ENCODE peak calls at places on chromosomes 2 and 18, in four cellular contexts. One of them, this sample, is unnamed.

GRCh38 chr2:68912732-68913131 is 40.0 kb downstream of the GKN2 start:
- DNase-seq in iPS DF 6.9: no peak
- DNase-seq in ascending aorta: no peak
- DNase-seq in stomach: no peak
- DNase-seq in this sample: no peak

GRCh38 chr2:170974304-170974993 is 45.4 kb downstream of the GORASP2 start:
- DNase-seq in iPS DF 6.9: no peak
- DNase-seq in ascending aorta: peak
- DNase-seq in stomach: peak
- DNase-seq in this sample: no peak

GRCh38 chr18:13151656-13152055 is 66.9 kb upstream of the LDLRAD4 start:
- DNase-seq in iPS DF 6.9: no peak
- DNase-seq in ascending aorta: no peak
- DNase-seq in stomach: no peak
- DNase-seq in this sample: no peak

GRCh38 chr2:60515751-60516226 is 37.7 kb downstream of the BCL11A start:
- DNase-seq in iPS DF 6.9: no peak
- DNase-seq in ascending aorta: no peak
- DNase-seq in stomach: no peak
- DNase-seq in this sample: no peak

GRCh38 chr18:35282353-35282752 is 7.7 kb downstream of the ZSCAN30 start:
- DNase-seq in iPS DF 6.9: no peak
- DNase-seq in ascending aorta: no peak
- DNase-seq in stomach: no peak
- DNase-seq in this sample: no peak

GRCh38 chr2:19900536-19901200 is 1.1 kb downstream of the TTC32 start:
- DNase-seq in iPS DF 6.9: no peak
- DNase-seq in ascending aorta: no peak
- DNase-seq in stomach: no peak
- DNase-seq in this sample: no peak

GRCh38 chr2:230627806-230628724 is 84.6 kb upstream of the CAB39 start:
- DNase-seq in iPS DF 6.9: no peak
- DNase-seq in ascending aorta: no peak
- DNase-seq in stomach: peak
- DNase-seq in this sample: no peak

GRCh38 chr2:239257511-239257937 is 143.3 kb downstream of the HDAC4 start:
- DNase-seq in iPS DF 6.9: no peak
- DNase-seq in ascending aorta: no peak
- DNase-seq in stomach: no peak
- DNase-seq in this sample: peak

GRCh38 chr18:44537521-44537920 is 143.2 kb upstream of the SETBP1 start:
- DNase-seq in iPS DF 6.9: no peak
- DNase-seq in ascending aorta: peak
- DNase-seq in stomach: no peak
- DNase-seq in this sample: no peak

GRCh38 chr2:714005-714741 is 37.0 kb upstream of the TMEM18 start:
- DNase-seq in iPS DF 6.9: peak
- DNase-seq in ascending aorta: no peak
- DNase-seq in stomach: peak
- DNase-seq in this sample: no peak

GRCh38 chr2:96694816-96695455 is 44.9 kb downstream of the LMAN2L start:
- DNase-seq in iPS DF 6.9: no peak
- DNase-seq in ascending aorta: no peak
- DNase-seq in stomach: no peak
- DNase-seq in this sample: no peak

GRCh38 chr2:219219113-219219696 is 447 bp upstream of the ABCB6 start:
- DNase-seq in iPS DF 6.9: no peak
- DNase-seq in ascending aorta: no peak
- DNase-seq in stomach: no peak
- DNase-seq in this sample: no peak

GRCh38 chr2:63537306-63537705 is 51.0 kb downstream of the WDPCP start:
- DNase-seq in iPS DF 6.9: no peak
- DNase-seq in ascending aorta: no peak
- DNase-seq in stomach: no peak
- DNase-seq in this sample: no peak

GRCh38 chr2:33785201-33786106 is 186.4 kb upstream of the FAM98A start:
- DNase-seq in iPS DF 6.9: no peak
- DNase-seq in ascending aorta: no peak
- DNase-seq in stomach: no peak
- DNase-seq in this sample: no peak

GRCh38 chr2:158932246-158932645 is 36.2 kb upstream of the TANC1 start:
- DNase-seq in iPS DF 6.9: no peak
- DNase-seq in ascending aorta: no peak
- DNase-seq in stomach: no peak
- DNase-seq in this sample: no peak

DNA sequence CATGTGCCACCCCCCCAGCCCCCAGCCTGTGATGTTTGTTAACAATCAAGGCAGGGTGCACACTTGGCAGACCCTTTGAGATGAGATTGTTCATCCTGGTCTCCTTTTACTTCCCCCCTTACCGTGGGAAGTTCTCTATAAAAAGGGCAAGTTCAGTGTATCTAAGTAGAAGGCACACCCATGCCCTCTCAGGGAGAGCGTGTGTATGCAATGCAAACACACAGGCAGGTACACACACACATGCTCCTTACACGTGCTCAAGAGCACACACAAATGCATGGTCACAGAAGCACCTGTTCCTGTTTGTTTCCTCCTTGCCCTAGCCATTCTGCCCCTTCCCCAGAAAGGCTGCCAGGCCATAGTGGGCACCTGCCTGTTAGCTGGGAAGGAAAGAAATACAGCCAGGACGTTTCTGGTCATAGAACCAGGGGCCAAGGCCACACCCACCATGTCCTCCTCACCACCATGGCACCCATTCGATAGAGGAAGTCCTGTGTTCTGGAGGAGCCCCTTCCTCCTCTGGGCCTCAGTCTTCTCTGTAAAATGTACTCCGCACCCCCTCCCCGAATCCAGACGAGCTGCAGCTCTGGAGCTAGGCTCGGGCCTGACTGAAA is 3.1 kb downstream of the ATOH8 start:
- DNase-seq in iPS DF 6.9: no peak
- DNase-seq in ascending aorta: no peak
- DNase-seq in stomach: peak
- DNase-seq in this sample: no peak
- H3K27ac ChIP-seq in iPS DF 6.9: no peak
- H3K27ac ChIP-seq in ascending aorta: peak
- H3K27ac ChIP-seq in stomach: peak
- H3K27ac ChIP-seq in this sample: no peak

GRCh38 chr18:77114564-77115391 is 17.8 kb downstream of the MBP start:
- DNase-seq in iPS DF 6.9: no peak
- DNase-seq in ascending aorta: peak
- DNase-seq in stomach: peak
- DNase-seq in this sample: no peak
- H3K27ac ChIP-seq in iPS DF 6.9: no peak
- H3K27ac ChIP-seq in ascending aorta: peak
- H3K27ac ChIP-seq in stomach: peak
- H3K27ac ChIP-seq in this sample: no peak

DNA sequence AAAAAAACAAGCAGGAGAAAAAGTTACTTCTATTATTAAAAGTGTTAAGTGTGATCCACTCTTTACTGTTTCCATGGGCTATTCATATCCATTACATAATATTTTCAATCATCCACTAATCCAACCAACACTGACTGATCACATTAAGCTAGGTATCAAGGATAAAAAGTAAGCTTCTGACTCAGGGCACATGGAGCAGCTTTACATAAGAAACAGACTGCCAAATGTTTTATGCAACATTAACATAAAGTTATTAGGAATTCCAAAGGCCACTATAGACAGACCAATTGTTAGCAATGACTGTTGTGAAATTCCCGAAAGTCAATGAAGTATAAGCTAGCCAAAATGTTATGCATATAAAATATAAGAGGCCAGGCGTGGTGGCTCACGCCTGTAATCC is 277.6 kb downstream of the ZEB2 start:
- DNase-seq in iPS DF 6.9: no peak
- DNase-seq in ascending aorta: no peak
- DNase-seq in stomach: no peak
- DNase-seq in this sample: no peak
- H3K27ac ChIP-seq in iPS DF 6.9: no peak
- H3K27ac ChIP-seq in ascending aorta: no peak
- H3K27ac ChIP-seq in stomach: no peak
- H3K27ac ChIP-seq in this sample: peak

DNA sequence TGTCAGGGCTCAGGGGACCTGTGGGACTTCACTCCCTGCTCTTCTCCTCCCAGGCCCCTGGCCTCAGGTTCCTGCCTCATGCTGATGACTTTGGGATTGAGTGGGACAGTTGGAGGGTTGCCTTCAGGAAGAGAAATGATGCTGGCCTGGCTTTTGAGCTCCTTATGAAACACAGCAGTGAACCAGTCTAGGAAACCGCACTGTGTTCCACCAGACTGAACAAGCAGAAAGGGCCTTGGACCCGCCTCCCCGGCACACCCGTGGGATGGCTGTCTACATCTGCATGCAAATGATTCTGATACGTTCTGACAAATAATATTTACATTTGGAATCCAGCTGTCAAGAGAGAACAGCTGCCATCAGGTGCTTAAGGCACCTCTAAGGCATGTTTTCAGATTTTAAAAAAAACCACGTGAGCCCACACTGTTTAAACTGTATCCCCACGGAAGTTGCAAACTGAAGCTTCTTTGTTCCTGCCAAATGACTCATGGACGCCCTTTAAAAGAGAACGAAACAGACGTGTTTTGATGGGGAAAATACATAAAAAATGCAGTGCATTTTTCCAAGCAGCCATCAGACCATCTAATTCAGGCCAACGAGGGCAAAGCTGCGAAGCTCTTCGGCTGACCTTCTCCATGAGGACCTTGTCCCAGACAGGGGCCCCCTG is 27.6 kb upstream of the ASAP2 start:
- DNase-seq in iPS DF 6.9: no peak
- DNase-seq in ascending aorta: peak
- DNase-seq in stomach: peak
- DNase-seq in this sample: no peak
- H3K27ac ChIP-seq in iPS DF 6.9: no peak
- H3K27ac ChIP-seq in ascending aorta: peak
- H3K27ac ChIP-seq in stomach: peak
- H3K27ac ChIP-seq in this sample: no peak

DNA sequence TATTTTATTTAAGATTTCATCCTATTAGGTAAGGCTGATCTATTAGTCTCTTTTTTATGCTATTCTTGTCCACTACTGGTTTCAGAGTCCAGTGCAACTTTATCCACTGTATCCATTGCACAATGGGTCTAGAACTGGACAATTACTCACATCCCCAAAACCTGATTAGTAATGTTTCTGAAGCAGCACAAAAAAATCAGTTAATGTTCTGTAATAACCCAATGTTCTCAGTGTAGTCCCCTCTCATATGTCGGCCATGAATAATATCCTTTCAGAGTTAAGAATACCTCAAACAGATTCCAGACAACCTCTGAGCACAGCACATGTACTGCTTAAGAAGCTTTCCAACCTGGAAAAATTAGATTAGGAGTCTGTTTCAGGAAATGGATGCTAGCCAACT is 29.7 kb downstream of the MGAT4A start:
- DNase-seq in iPS DF 6.9: no peak
- DNase-seq in ascending aorta: no peak
- DNase-seq in stomach: no peak
- DNase-seq in this sample: no peak
- H3K27ac ChIP-seq in iPS DF 6.9: no peak
- H3K27ac ChIP-seq in ascending aorta: peak
- H3K27ac ChIP-seq in stomach: peak
- H3K27ac ChIP-seq in this sample: peak

GRCh38 chr2:89848114-89848513 is 1156.6 kb downstream of the RPIA start:
- DNase-seq in iPS DF 6.9: no peak
- DNase-seq in ascending aorta: no peak
- DNase-seq in stomach: no peak
- DNase-seq in this sample: no peak

GRCh38 chr2:89844221-89844943 is 1152.9 kb downstream of the RPIA start:
- DNase-seq in iPS DF 6.9: no peak
- DNase-seq in ascending aorta: no peak
- DNase-seq in stomach: no peak
- DNase-seq in this sample: no peak

GRCh38 chr2:89842180-89842908 is 1150.9 kb downstream of the RPIA start:
- DNase-seq in iPS DF 6.9: no peak
- DNase-seq in ascending aorta: no peak
- DNase-seq in stomach: no peak
- DNase-seq in this sample: no peak

GRCh38 chr2:89848763-89849162 is 1157.3 kb downstream of the RPIA start:
- DNase-seq in iPS DF 6.9: no peak
- DNase-seq in ascending aorta: no peak
- DNase-seq in stomach: no peak
- DNase-seq in this sample: no peak

GRCh38 chr2:89845532-89845931 is 1154.1 kb downstream of the RPIA start:
- DNase-seq in iPS DF 6.9: no peak
- DNase-seq in ascending aorta: no peak
- DNase-seq in stomach: no peak
- DNase-seq in this sample: no peak
- H3K27ac ChIP-seq in iPS DF 6.9: no peak
- H3K27ac ChIP-seq in ascending aorta: no peak
- H3K27ac ChIP-seq in stomach: no peak
- H3K27ac ChIP-seq in this sample: no peak

DNA sequence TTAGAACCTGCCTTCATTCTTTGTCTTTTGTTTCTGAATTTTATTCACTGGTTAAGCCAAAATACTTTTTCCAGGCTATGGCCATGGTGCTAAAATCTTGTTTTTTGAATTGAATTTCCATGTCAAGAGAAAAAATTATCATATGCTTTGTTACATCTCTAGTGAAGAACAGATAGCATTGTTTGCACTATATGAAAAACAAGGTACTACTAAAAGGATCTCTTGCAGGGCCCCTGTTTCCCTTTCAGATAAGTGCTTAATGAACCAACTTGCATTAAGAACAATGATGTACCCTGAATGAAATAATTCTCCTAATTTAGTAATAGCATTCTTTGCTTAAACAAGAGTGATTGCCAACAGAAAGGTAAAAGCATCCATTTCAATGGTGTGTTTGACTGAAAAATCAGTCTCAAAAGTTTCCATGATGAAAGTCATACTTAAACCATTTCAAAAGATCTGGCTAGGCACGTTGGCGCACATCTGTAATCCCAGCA is 4.3 kb upstream of the MYL12B start:
- DNase-seq in iPS DF 6.9: no peak
- DNase-seq in ascending aorta: no peak
- DNase-seq in stomach: no peak
- DNase-seq in this sample: no peak
- H3K27ac ChIP-seq in iPS DF 6.9: no peak
- H3K27ac ChIP-seq in ascending aorta: peak
- H3K27ac ChIP-seq in stomach: peak
- H3K27ac ChIP-seq in this sample: no peak

DNA sequence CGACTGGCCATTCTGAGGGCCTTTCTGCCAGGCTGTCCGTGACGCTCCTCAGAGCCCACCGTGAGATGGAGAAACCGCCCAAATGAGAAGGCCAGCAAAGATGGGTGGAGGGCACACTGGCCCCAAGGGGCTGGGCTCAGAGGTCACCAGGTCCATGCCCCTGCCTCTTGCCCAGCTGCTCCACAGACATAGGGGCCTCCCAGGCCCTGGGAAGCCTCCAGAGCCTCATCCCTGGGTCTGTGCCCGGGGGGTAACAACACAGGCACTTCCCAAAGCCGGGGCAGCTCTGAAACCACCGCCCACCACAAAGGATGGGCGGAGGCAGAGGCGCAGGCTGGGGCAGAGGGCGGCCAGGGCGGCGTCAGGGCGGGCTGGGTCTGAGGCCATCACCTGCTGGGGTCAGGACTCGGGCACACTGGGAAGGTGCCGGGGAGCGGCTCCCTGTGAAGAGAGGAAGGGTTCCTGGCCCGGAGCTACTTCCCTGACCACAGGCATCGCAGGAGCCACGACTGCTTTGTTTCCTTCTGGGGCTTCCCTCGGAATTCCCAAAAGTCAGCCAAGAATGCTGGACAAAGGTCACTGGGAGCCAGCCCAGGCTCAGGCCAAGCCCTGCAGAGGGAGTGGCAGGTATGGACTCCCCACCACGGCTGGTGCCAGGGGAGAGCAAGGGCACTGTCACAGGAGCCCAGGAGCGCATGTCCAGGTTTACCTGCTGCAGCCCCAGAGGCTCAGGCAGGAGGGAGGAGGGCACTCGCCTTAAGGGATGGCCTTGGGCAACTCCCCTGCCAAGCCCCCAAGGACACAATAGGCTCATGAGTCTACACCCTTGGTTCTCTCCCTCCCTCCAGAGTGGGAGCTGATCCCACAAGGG is 9.4 kb downstream of the CYP26B1 start:
- DNase-seq in iPS DF 6.9: no peak
- DNase-seq in ascending aorta: peak
- DNase-seq in stomach: peak
- DNase-seq in this sample: no peak
- H3K27ac ChIP-seq in iPS DF 6.9: no peak
- H3K27ac ChIP-seq in ascending aorta: peak
- H3K27ac ChIP-seq in stomach: no peak
- H3K27ac ChIP-seq in this sample: no peak